ENCODE peak calls at places on chromosomes 7 and 10, in seven cellular contexts. J is neural progenitor cell, E is GM23338, K is SK-N-SH, Y is HCT116, N is OCI-LY7, L is PC-3. G is an unnamed sample.

GRCh38 chr7:70372768-70373241 is 759.1 kb upstream of the GALNT17 start:
- DNase-seq in J (no peak), E (no peak), K (no peak), Y (no peak), N (no peak), L (no peak), G (no peak)

GRCh38 chr10:35225204-35225603 is 98.6 kb downstream of the CREM start:
- DNase-seq in J (no peak), E (no peak), K (no peak), Y (no peak), N (no peak), L (peak; percentile 60), G (no peak)

GRCh38 chr10:89563861-89564478 is 28.6 kb upstream of the SLC16A12 start:
- DNase-seq in J (peak; percentile 55), E (peak; percentile 63), K (peak; percentile 54), Y (peak; percentile 47), N (peak; percentile 57), L (peak; percentile 73), G (peak; percentile 57)

GRCh38 chr7:78220754-78221153 is 422.2 kb downstream of the PHTF2 start:
- DNase-seq in J (no peak), E (no peak), K (no peak), Y (no peak), N (no peak), L (no peak), G (no peak)

GRCh38 chr10:107915277-107915634 is 750.8 kb upstream of the SORCS1 start:
- DNase-seq in J (peak; percentile 34), E (peak; percentile 29), K (no peak), Y (no peak), N (no peak), L (peak; percentile 19), G (peak; percentile 41)

GRCh38 chr10:17217661-17218306 is 10.3 kb upstream of the VIM start:
- DNase-seq in J (no peak), E (no peak), K (no peak), Y (no peak), N (no peak), L (no peak), G (no peak)

GRCh38 chr10:126001579-126001978 is 105.2 kb downstream of the FANK1 start:
- DNase-seq in J (no peak), E (no peak), K (no peak), Y (no peak), N (no peak), L (no peak), G (no peak)

GRCh38 chr10:89644691-89644966 is 413 bp downstream of the PANK1 start:
- DNase-seq in J (no peak), E (no peak), K (no peak), Y (no peak), N (peak; percentile 65), L (no peak), G (no peak)

GRCh38 chr10:23150610-23151009 is 41.5 kb upstream of the PTF1A start:
- DNase-seq in J (no peak), E (peak; percentile 17), K (no peak), Y (no peak), N (no peak), L (no peak), G (no peak)

GRCh38 chr7:56479748-56480147 is 363.5 kb upstream of the NUPR2 start:
- DNase-seq in J (no peak), E (no peak), K (no peak), Y (no peak), N (no peak), L (no peak), G (no peak)

GRCh38 chr7:155292680-155293226 is 4.9 kb upstream of the INSIG1 start:
- DNase-seq in J (no peak), E (no peak), K (no peak), Y (no peak), N (no peak), L (no peak), G (no peak)

GRCh38 chr10:4061441-4061951 is 276.5 kb upstream of the KLF6 start:
- DNase-seq in J (no peak), E (no peak), K (no peak), Y (no peak), N (no peak), L (no peak), G (no peak)

GRCh38 chr7:132390705-132391104 is 185.6 kb downstream of the PLXNA4 start:
- DNase-seq in J (no peak), E (no peak), K (no peak), Y (no peak), N (no peak), L (peak; percentile 72), G (peak; percentile 54)

GRCh38 chr10:122362621-122363020 is 11.9 kb upstream of the PLEKHA1 start:
- DNase-seq in J (no peak), E (no peak), K (no peak), Y (no peak), N (no peak), L (peak; percentile 38), G (no peak)

GRCh38 chr7:106542550-106543220 is 118.3 kb downstream of the CCDC71L start:
- DNase-seq in J (peak; percentile 54), E (peak; percentile 90), K (peak; percentile 65), Y (peak; percentile 77), N (peak; percentile 51), L (peak; percentile 85), G (peak; percentile 83)

GRCh38 chr10:121316432-121316831 is 281.8 kb downstream of the FGFR2 start:
- DNase-seq in J (no peak), E (no peak), K (no peak), Y (no peak), N (no peak), L (no peak), G (no peak)

GRCh38 chr10:133456041-133456951 is 2.6 kb downstream of the SCART1 start:
- DNase-seq in J (no peak), E (no peak), K (no peak), Y (no peak), N (no peak), L (no peak), G (no peak)

GRCh38 chr7:139842414-139843210 is 13.5 kb downstream of the TBXAS1 start:
- DNase-seq in J (no peak), E (no peak), K (no peak), Y (no peak), N (peak; percentile 48), L (no peak), G (no peak)

GRCh38 chr10:68594405-68594804 is 34.3 kb downstream of the TET1 start:
- DNase-seq in J (no peak), E (no peak), K (no peak), Y (peak; percentile 50), N (no peak), L (peak; percentile 95), G (peak; percentile 23)

DNA sequence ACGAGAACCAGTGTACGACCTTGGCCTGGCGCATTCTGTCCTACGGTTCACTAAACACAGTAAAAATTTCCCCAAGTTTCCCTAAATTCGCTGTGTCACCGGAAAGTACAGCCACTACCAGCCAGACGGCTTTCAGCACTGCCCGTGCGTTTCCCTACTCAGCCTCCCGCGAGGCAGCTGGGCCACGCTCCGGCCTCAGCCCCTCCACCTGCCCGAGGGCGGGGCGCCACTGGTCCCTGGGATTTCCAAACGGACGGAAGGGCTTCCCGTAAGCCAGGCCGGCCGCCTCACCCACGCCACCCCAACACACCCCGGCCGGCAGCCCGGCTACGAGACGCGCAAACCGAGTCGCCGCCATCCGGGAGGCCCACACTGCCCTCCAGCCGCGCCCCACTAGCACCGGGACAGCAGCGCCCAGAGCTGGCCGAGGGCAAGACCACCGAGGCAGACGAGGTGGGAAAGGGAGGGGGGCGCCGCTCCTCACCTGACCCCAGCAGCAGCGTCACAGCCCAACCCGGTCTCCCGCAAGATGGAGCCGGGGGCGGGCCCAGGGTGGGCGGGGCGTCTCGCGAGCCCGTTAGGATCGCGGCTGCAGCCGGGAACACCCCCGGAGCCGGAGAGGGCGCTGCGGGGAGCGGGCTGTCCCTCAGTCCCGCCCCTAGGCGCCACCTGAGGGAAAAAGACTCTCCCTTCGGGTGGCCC is at the start of gene ANXA7:
- DNase-seq in J (peak; percentile 96), E (peak; percentile 96), K (peak; percentile 99), Y (peak; percentile 68), N (peak; percentile 92), L (peak; percentile 100), G (peak; percentile 97)
- TF ChIP-seq CTCF in J (peak; percentile 24), E (no peak), K (no peak), Y (peak; percentile 8), N (no peak), L (peak; percentile 62), G (peak; percentile 19)

GRCh38 chr7:34750209-34750608 is 92.2 kb downstream of the NPSR1 start:
- DNase-seq in J (no peak), E (no peak), K (no peak), Y (no peak), N (no peak), L (no peak), G (no peak)
- TF ChIP-seq EZH2phosphoT487 in J (no peak), E (no peak), K (no peak), Y (no peak), N (no peak), L (no peak), G (no peak)

DNA sequence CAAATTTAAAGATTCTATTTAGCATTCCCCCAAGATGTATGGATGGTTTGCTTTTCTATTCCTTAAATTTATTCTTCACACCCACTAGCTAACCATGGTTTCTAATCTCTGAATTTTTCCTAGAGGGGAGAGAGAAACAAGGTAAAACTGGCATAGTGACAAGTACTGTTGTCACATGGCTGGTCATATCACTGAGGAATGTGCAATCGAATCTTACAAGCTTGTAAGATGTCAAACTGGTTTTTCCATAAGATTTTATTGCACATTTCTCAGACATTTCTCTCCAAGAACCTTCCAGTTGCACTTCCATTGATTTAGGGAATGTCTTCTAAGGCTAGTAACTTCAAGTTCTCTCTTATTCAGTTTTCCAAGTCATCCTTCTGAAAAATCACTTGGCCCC is 89.8 kb downstream of the MBL2 start:
- DNase-seq in J (no peak), E (no peak), K (no peak), Y (no peak), N (no peak), L (peak; percentile 100), G (peak; percentile 50)
- TF ChIP-seq CTCF in J (no peak), E (no peak), K (no peak), Y (no peak), N (no peak), L (no peak), G (no peak)

GRCh38 chr10:49596836-49597235 is 13.3 kb upstream of the SLC18A3 start:
- DNase-seq in J (no peak), E (no peak), K (no peak), Y (no peak), N (no peak), L (no peak), G (no peak)

GRCh38 chr10:49599546-49599945 is 10.6 kb upstream of the SLC18A3 start:
- DNase-seq in J (no peak), E (no peak), K (no peak), Y (no peak), N (no peak), L (no peak), G (no peak)

GRCh38 chr10:49597426-49598163 is 12.5 kb upstream of the SLC18A3 start:
- DNase-seq in J (no peak), E (no peak), K (no peak), Y (no peak), N (no peak), L (no peak), G (no peak)

GRCh38 chr10:49598986-49599385 is 11.1 kb upstream of the SLC18A3 start:
- DNase-seq in J (no peak), E (no peak), K (no peak), Y (no peak), N (no peak), L (peak; percentile 35), G (no peak)

GRCh38 chr10:49598164-49598856 is 11.8 kb upstream of the SLC18A3 start:
- DNase-seq in J (no peak), E (no peak), K (no peak), Y (no peak), N (no peak), L (no peak), G (no peak)
- TF ChIP-seq EZH2phosphoT487 in J (no peak), E (no peak), K (no peak), Y (no peak), N (no peak), L (no peak), G (no peak)

GRCh38 chr10:109104806-109105205 is 818.5 kb downstream of the XPNPEP1 start:
- DNase-seq in J (no peak), E (no peak), K (no peak), Y (no peak), N (no peak), L (no peak), G (no peak)
- TF ChIP-seq CTCF in J (no peak), E (no peak), K (no peak), Y (no peak), N (no peak), L (no peak), G (no peak)